ENCODE peak calls at places on chromosomes 13 and 19, in seven cellular contexts. L is Peyer's patch, Z is uterus, G is A549, Q is body of pancreas, K is IMR-90, D is lower leg skin. H is an unnamed sample.

GRCh38 chr13:66553391-66553790 is 676.7 kb downstream of the PCDH9 start:
- DNase-seq in Q (no peak), K (peak; percentile 35), L (no peak), Z (no peak), D (no peak), G (no peak), H (no peak)

GRCh38 chr13:33743438-33744368 is 74.2 kb upstream of the RFC3 start:
- DNase-seq in D (no peak), L (no peak), K (no peak), Q (peak; percentile 13), G (no peak), Z (no peak), H (no peak)

GRCh38 chr19:15166700-15167099 is 34.1 kb downstream of the NOTCH3 start:
- DNase-seq in D (no peak), G (no peak), K (no peak), Q (no peak), L (no peak), Z (no peak), H (no peak)

GRCh38 chr13:33123066-33123940 is 107.1 kb downstream of the KL start:
- DNase-seq in D (peak; percentile 53), Q (peak; percentile 65), Z (no peak), K (peak; percentile 53), G (no peak), L (no peak), H (peak; percentile 68)

GRCh38 chr13:48086272-48086671 is 8.6 kb downstream of the MED4 start:
- DNase-seq in K (no peak), G (no peak), Q (no peak), Z (no peak), D (no peak), L (no peak), H (no peak)

GRCh38 chr19:18832331-18833140 is 777 bp downstream of the UPF1 start:
- DNase-seq in Z (no peak), L (peak; percentile 36), Q (peak; percentile 50), K (no peak), G (peak; percentile 32), D (no peak), H (peak; percentile 38)

GRCh38 chr13:36883829-36884228 is 36.2 kb downstream of the SMAD9 start:
- DNase-seq in L (no peak), G (no peak), Z (no peak), D (no peak), K (no peak), Q (no peak), H (no peak)

GRCh38 chr13:112891477-112892401 is 77.3 kb upstream of the MCF2L start:
- DNase-seq in K (no peak), Z (no peak), G (no peak), D (no peak), L (no peak), Q (peak; percentile 41), H (no peak)

GRCh38 chr13:80955487-80955886 is 614.6 kb upstream of the SPRY2 start:
- DNase-seq in Q (no peak), K (no peak), Z (no peak), L (no peak), D (no peak), G (no peak), H (no peak)

GRCh38 chr19:13833330-13834265 is 38.4 kb downstream of the ZSWIM4 start:
- DNase-seq in K (peak; percentile 86), D (peak; percentile 93), Z (peak; percentile 95), Q (peak; percentile 95), L (peak; percentile 94), G (peak; percentile 91), H (peak; percentile 94)

GRCh38 chr13:78596701-78597550 is 6.4 kb downstream of the POU4F1 start:
- DNase-seq in K (no peak), Q (no peak), L (no peak), G (no peak), Z (no peak), D (no peak), H (peak; percentile 36)

GRCh38 chr19:3360494-3361383 is 5.6 kb upstream of the NFIC start:
- DNase-seq in Z (peak; percentile 72), K (no peak), D (peak; percentile 73), G (no peak), L (peak; percentile 56), Q (peak; percentile 69), H (peak; percentile 86)

GRCh38 chr13:107421951-107422350 is 793.4 kb downstream of the LIG4 start:
- DNase-seq in K (peak; percentile 6), G (no peak), D (no peak), L (no peak), Z (no peak), Q (no peak), H (no peak)

GRCh38 chr19:50835103-50835784 is 1.9 kb upstream of the KLK15 start:
- DNase-seq in K (no peak), L (no peak), Q (peak; percentile 51), Z (no peak), G (no peak), D (no peak), H (no peak)

GRCh38 chr19:50833802-50834167 is 411 bp upstream of the KLK15 start:
- DNase-seq in K (no peak), Q (no peak), G (no peak), D (no peak), L (no peak), Z (no peak), H (no peak)

GRCh38 chr19:50836543-50837195 is 3.3 kb upstream of the KLK15 start:
- DNase-seq in D (no peak), K (no peak), G (no peak), Q (no peak), L (no peak), Z (no peak), H (no peak)

GRCh38 chr19:50837300-50837699 is 3.9 kb upstream of the KLK15 start:
- DNase-seq in K (no peak), Z (no peak), G (no peak), L (no peak), Q (no peak), D (no peak), H (no peak)

DNA sequence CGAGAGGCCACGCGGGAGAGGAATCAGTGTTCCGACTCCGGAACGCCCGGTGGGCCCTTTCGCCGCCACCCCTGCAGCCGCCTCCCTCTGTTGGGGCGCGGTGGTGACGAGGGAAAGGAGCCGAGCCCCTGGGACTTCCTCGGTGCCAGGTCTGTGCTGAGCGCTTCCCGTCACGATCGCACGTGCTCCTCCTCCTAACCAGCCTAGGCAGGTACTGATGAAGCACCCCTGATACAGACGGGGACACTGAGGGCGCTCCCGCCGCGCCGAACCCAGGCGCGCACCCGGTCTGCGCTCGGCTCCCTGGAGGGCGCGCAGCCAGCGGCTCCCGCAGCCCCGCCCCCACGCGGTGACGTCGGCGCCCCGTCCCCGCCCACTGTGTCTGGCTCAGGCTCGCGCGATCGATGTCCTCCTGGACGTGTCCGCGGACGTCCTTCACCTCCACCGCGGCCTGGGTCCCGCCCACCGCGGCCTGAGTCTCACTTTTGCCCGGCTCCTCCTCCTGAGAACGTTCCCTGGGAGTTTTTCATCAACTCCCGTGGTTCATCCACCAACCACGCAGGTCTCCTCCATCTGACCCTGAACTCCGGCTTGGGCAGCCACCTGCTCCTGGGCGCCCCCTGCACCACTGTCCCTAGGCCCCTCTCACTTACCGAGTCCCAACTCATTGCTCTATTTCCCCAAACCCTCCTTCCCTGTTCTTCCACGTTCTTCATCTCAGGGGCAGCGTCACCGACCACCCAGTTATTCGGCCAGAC is 2.6 kb upstream of the KLK15 start:
- DNase-seq in Z (no peak), Q (peak; percentile 90), D (no peak), G (peak; percentile 83), L (peak; percentile 66), K (peak; percentile 45), H (peak; percentile 48)
- TF ChIP-seq POLR2A in Z (no peak), Q (peak; percentile 80), D (no peak), G (peak; percentile 97), L (peak; percentile 73), K (no peak), H (no peak)

DNA sequence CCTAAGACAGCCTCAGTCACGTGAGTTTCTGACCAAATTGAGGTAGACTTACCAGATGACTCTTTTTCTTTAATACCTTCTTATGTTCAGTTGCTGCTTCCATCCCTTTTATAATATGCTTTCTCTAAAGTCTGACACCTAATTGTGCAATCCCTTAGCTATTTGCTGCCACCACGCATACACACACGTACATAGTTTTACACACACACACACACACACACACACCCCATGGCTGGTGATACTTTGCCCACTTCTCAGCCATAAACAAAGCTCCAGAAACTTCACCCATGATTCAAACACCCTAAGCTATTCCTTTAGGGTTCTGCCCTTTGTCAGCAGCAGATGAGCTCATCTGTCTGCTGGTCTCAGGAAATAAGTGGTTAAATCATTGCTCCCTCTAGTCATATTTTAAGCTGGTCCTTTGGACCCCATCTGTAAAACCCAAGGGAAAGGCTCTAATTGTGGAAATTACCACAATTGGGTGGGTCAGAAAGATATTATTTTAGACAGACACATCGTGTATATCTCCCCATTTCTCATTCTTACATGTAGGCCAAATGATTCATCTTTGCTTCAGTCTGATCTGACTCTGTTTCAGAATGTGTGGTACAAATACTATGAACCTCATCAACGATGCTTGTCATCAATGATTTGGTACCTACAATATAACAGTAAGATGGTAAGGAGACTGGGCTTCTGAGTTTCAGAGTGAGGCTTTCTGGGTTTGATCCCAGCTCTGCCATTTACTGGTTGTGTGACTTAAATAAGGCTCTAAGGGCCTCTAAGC is 69.2 kb downstream of the NALCN start:
- DNase-seq in Z (no peak), K (peak; percentile 14), G (no peak), L (no peak), D (no peak), Q (no peak), H (no peak)
- TF ChIP-seq CTCF in Z (no peak), K (no peak), G (no peak), L (no peak), D (no peak), Q (no peak), H (no peak)

GRCh38 chr19:19871932-19872331 is 6.2 kb downstream of the ZNF253 start:
- DNase-seq in L (no peak), Q (no peak), Z (no peak), K (no peak), D (no peak), G (no peak), H (no peak)

DNA sequence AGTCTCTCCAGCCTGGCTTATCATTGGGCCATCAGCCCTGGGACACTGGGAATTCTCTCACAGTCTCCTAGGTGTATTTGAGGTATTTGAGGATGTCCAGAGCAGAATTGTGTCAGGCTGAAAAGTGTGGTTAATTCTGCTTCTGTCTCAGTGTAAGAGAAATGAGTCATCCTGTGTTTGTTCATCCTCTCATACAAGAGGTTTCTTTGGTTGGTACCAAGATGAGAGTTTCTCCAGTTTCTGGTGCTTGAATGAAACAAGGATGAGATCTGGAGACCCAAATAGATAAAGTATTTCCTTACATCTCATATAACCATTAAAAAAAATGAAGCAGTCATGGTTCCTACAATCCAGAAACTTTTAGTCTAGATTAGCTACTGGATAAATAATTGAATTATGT is 7.7 kb downstream of the ZNF253 start:
- DNase-seq in Z (no peak), G (no peak), K (no peak), Q (no peak), D (no peak), L (no peak), H (no peak)
- TF ChIP-seq POLR2A in Z (no peak), G (no peak), K (no peak), Q (no peak), D (no peak), L (no peak), H (no peak)

GRCh38 chr13:26759907-26760834 is at the start of gene GPR12:
- DNase-seq in D (no peak), L (no peak), G (no peak), K (no peak), Q (no peak), Z (no peak), H (no peak)
- TF ChIP-seq CTCF in D (no peak), L (no peak), G (no peak), K (no peak), Q (no peak), Z (no peak), H (no peak)

GRCh38 chr19:38667552-38668205 is 20.2 kb downstream of the ACTN4 start:
- DNase-seq in Z (no peak), G (no peak), Q (no peak), L (no peak), K (peak; percentile 95), D (no peak), H (no peak)
- TF ChIP-seq POLR2A in Z (no peak), G (no peak), Q (no peak), L (no peak), K (no peak), D (no peak), H (no peak)

GRCh38 chr19:32041681-32042292 is 303.6 kb upstream of the ZNF507 start:
- DNase-seq in D (no peak), L (no peak), Z (peak; percentile 46), K (peak; percentile 31), G (peak; percentile 47), Q (peak; percentile 35), H (peak; percentile 23)
- TF ChIP-seq CTCF in D (no peak), L (peak; percentile 57), Z (peak; percentile 62), K (peak; percentile 76), G (peak; percentile 42), Q (peak; percentile 60), H (peak; percentile 67)

H was measured in heart left ventricle.